ENCODE peak calls at places on chromosome 2, in five cellular contexts. F is upper lobe of left lung, K is GM12878, O is HepG2, V is K562. G is an unnamed sample.

GRCh38 chr2:101815739-101816391 is 118.4 kb downstream of the MAP4K4 start:
- ATAC-seq in F (no peak), K (no peak), O (peak; percentile 6), V (no peak), G (no peak)

GRCh38 chr2:136004920-136005319 is 19.5 kb upstream of the DARS1 start:
- ATAC-seq in F (no peak), K (no peak), O (no peak), V (no peak), G (no peak)

GRCh38 chr2:163773276-163773675 is 37.5 kb upstream of the FIGN start:
- ATAC-seq in F (no peak), K (no peak), O (no peak), V (no peak), G (no peak)

GRCh38 chr2:52082646-52083045 is 1050.7 kb upstream of the NRXN1 start:
- ATAC-seq in F (no peak), K (no peak), O (no peak), V (no peak), G (no peak)

GRCh38 chr2:38960609-38961320 is 71.1 kb downstream of the ARHGEF33 start:
- ATAC-seq in F (no peak), K (no peak), O (no peak), V (no peak), G (peak; percentile 27)

GRCh38 chr2:53654364-53654763 is 113.2 kb upstream of the CHAC2 start:
- ATAC-seq in F (no peak), K (no peak), O (no peak), V (no peak), G (peak; percentile 39)

GRCh38 chr2:150023044-150023443 is 435.5 kb upstream of the MMADHC start:
- ATAC-seq in F (no peak), K (peak; percentile 30), O (peak; percentile 54), V (peak; percentile 69), G (no peak)

GRCh38 chr2:168478206-168478605 is 22.1 kb downstream of the CERS6 start:
- ATAC-seq in F (no peak), K (peak; percentile 19), O (peak; percentile 98), V (no peak), G (no peak)

GRCh38 chr2:10700078-10700803 is 10.5 kb upstream of the NOL10 start:
- ATAC-seq in F (no peak), K (no peak), O (no peak), V (no peak), G (no peak)

GRCh38 chr2:75481041-75481836 is 79.5 kb downstream of the EVA1A start:
- ATAC-seq in F (no peak), K (peak; percentile 51), O (peak; percentile 95), V (peak; percentile 34), G (no peak)

GRCh38 chr2:69214898-69215297 is 172.1 kb downstream of the GFPT1 start:
- ATAC-seq in F (no peak), K (no peak), O (no peak), V (no peak), G (peak; percentile 46)

GRCh38 chr2:86337235-86338099 is at the start of gene REEP1:
- ATAC-seq in F (no peak), K (peak; percentile 52), O (peak; percentile 82), V (no peak), G (peak; percentile 87)

GRCh38 chr2:25991965-25992364 is 9.7 kb upstream of the KIF3C start:
- ATAC-seq in F (peak; percentile 44), K (peak; percentile 50), O (peak; percentile 47), V (peak; percentile 72), G (no peak)

GRCh38 chr2:229043681-229044080 is 227.4 kb downstream of the PID1 start:
- ATAC-seq in F (no peak), K (no peak), O (no peak), V (no peak), G (no peak)

GRCh38 chr2:94986392-94986963 is 39.0 kb upstream of the MAL start:
- ATAC-seq in F (no peak), K (peak; percentile 94), O (peak; percentile 90), V (peak; percentile 90), G (no peak)

GRCh38 chr2:68417931-68418330 is 49.2 kb downstream of the FBXO48 start:
- ATAC-seq in F (no peak), K (peak; percentile 63), O (no peak), V (no peak), G (no peak)

GRCh38 chr2:85276571-85277121 is 51.1 kb downstream of the TGOLN2 start:
- ATAC-seq in F (no peak), K (no peak), O (no peak), V (peak; percentile 42), G (peak; percentile 19)

GRCh38 chr2:121804340-121804739 is 48.9 kb downstream of the TSN start:
- ATAC-seq in F (no peak), K (peak; percentile 96), O (no peak), V (peak; percentile 75), G (no peak)

GRCh38 chr2:217162533-217162932 is 302.7 kb upstream of the TNP1 start:
- ATAC-seq in F (no peak), K (peak; percentile 81), O (no peak), V (peak; percentile 79), G (no peak)

GRCh38 chr2:181311841-181312240 is 145.3 kb upstream of the ITGA4 start:
- ATAC-seq in F (no peak), K (peak; percentile 31), O (no peak), V (no peak), G (no peak)

GRCh38 chr2:224242543-224242942 is 159.4 kb downstream of the FAM124B start:
- ATAC-seq in F (no peak), K (no peak), O (no peak), V (no peak), G (peak; percentile 84)

GRCh38 chr2:75605770-75606535 is 40.6 kb upstream of the MRPL19 start:
- ATAC-seq in F (peak; percentile 64), K (no peak), O (peak; percentile 21), V (no peak), G (no peak)

GRCh38 chr2:121470917-121471316 is 59.8 kb upstream of the RNU4ATAC start:
- ATAC-seq in F (no peak), K (no peak), O (no peak), V (no peak), G (no peak)

GRCh38 chr2:191013617-191013875 is 425 bp downstream of the STAT1 start:
- ATAC-seq in F (no peak), K (no peak), O (no peak), V (no peak), G (no peak)

GRCh38 chr2:26970928-26971627 is 641 bp downstream of the MAPRE3 start:
- ATAC-seq in F (peak; percentile 35), K (peak; percentile 38), O (peak; percentile 37), V (peak; percentile 68), G (peak; percentile 42)

GRCh38 chr2:10864888-10865551 is 46.7 kb upstream of the KCNF1 start:
- ATAC-seq in F (no peak), K (peak; percentile 95), O (peak; percentile 55), V (peak; percentile 46), G (no peak)

GRCh38 chr2:7792031-7792651 is 874.9 kb downstream of the RNF144A start:
- ATAC-seq in F (peak; percentile 67), K (no peak), O (peak; percentile 76), V (no peak), G (no peak)

GRCh38 chr2:190781604-190782198 is 98.9 kb upstream of the GLS start:
- ATAC-seq in F (no peak), K (peak; percentile 86), O (peak; percentile 90), V (peak; percentile 87), G (no peak)

GRCh38 chr2:177407031-177407430 is 14.5 kb downstream of the AGPS start:
- ATAC-seq in F (no peak), K (no peak), O (no peak), V (no peak), G (no peak)

GRCh38 chr2:67674668-67675067 is 277.5 kb downstream of the ETAA1 start:
- ATAC-seq in F (no peak), K (no peak), O (no peak), V (no peak), G (no peak)

GRCh38 chr2:118670868-118671267 is 176.6 kb downstream of the EN1 start:
- ATAC-seq in F (no peak), K (no peak), O (no peak), V (no peak), G (no peak)

GRCh38 chr2:44802409-44803099 is 138.9 kb upstream of the SIX3 start:
- ATAC-seq in F (no peak), K (no peak), O (peak; percentile 71), V (peak; percentile 37), G (no peak)

GRCh38 chr2:42142476-42143184 is 26.5 kb upstream of the EML4 start:
- ATAC-seq in F (peak; percentile 83), K (no peak), O (peak; percentile 10), V (peak; percentile 28), G (no peak)

GRCh38 chr2:177187631-177188312 is 24.8 kb upstream of the HNRNPA3 start:
- ATAC-seq in F (no peak), K (no peak), O (peak; percentile 83), V (peak; percentile 79), G (no peak)

GRCh38 chr2:132438650-132439030 is 22.0 kb downstream of the GPR39 start:
- ATAC-seq in F (no peak), K (peak; percentile 76), O (no peak), V (no peak), G (no peak)

GRCh38 chr2:235157746-235158482 is 206.1 kb downstream of the SH3BP4 start:
- ATAC-seq in F (no peak), K (no peak), O (no peak), V (no peak), G (no peak)

GRCh38 chr2:145740302-145740701 is 1220.4 kb upstream of the ZEB2 start:
- ATAC-seq in F (no peak), K (no peak), O (no peak), V (no peak), G (no peak)

DNA sequence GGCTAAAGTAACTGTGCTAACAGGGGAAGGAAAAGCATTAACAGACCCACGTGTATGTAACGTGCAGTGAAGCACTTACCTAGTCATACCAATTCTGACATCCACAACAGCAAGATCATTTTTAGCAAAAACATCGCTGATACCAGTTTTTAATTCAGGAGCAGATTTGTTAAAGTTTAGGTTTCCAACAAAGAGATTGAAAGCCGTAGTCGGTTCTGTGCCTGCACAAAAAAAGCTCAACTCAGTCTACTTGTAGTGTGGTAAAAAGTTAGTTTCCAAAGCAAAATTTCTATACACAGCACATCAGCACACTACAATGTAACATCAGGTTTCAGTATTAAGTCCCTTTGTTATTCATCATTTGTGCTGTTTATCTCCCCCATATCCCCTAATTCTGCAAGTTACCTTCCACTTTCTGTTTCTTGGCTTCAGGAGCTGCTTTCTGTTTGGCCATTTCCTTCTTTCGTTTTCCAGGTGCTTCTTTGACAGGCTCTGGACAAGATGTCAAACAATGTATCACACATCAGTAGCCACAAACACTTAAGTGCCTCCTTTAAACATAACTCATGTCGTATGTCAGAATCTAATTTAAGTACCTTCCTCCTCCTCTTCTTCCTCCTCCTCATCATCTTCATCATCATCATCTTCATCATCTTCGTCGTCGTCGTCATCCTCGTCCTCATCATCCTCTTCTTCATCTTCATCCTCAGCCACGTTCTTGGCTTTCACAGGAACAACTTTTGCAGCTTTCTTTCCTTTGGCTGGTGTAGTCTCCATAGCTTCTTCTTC is 4.0 kb downstream of the NCL start:
- ATAC-seq in F (no peak), K (no peak), O (no peak), V (no peak), G (no peak)
- TF ChIP-seq POLR2AphosphoS5 in F (no peak), K (peak; percentile 77), O (no peak), V (no peak), G (no peak)

GRCh38 chr2:241500431-241500975 is 7.9 kb downstream of the STK25 start:
- ATAC-seq in F (no peak), K (no peak), O (no peak), V (no peak), G (no peak)
- H3K4me1 ChIP-seq in F (no peaks in the 10 kb centered on the region), K (no peaks in the 10 kb centered on the region), O (peaks cover 18% of the 10 kb centered on the region), V (peaks cover 11% of the 10 kb centered on the region), G (no peaks in the 10 kb centered on the region)

GRCh38 chr2:236659758-236660150 is 90.1 kb downstream of the ACKR3 start:
- ATAC-seq in F (peak; percentile 42), K (no peak), O (no peak), V (no peak), G (peak; percentile 29)
- TF ChIP-seq EP300 in F (no peak), K (no peak), O (no peak), V (no peak), G (no peak)

GRCh38 chr2:105385703-105386540 is 12.9 kb downstream of the FHL2 start:
- ATAC-seq in F (no peak), K (no peak), O (peak; percentile 56), V (no peak), G (no peak)
- TF ChIP-seq POLR2AphosphoS5 in F (no peak), K (no peak), O (no peak), V (no peak), G (no peak)

G was measured in gastroesophageal sphincter.